ENCODE peak calls at places on chromosomes 11 and 22, in four cellular contexts. F is stimulated activated CD4-positive, alpha-beta T cell treated with anti-CD3 and anti-CD28 coated beads, Interleukin-1b, Interleukin-23, amount 100 ng/mL, for 24 hours; X is A172; B is astrocyte. D is an unnamed sample.

GRCh38 chr22:38830026-38830844 is 13.6 kb downstream of the NPTXR start:
- DNase-seq in F (no peak), B (no peak), X (no peak), D (no peak)

GRCh38 chr11:101866619-101867491 is 48.0 kb upstream of the CEP126 start:
- DNase-seq in X (peak; percentile 39), F (no peak), B (peak; percentile 76), D (no peak)

GRCh38 chr11:9069256-9069655 is 22.1 kb downstream of the SCUBE2 start:
- DNase-seq in B (no peak), X (no peak), F (no peak), D (no peak)

GRCh38 chr11:102240502-102240901 is 76.8 kb upstream of the BIRC3 start:
- DNase-seq in B (peak; percentile 79), F (no peak), X (no peak), D (no peak)

GRCh38 chr11:456533-456932 is 6.5 kb downstream of the PTDSS2 start:
- DNase-seq in F (no peak), B (no peak), X (no peak), D (no peak)

GRCh38 chr22:49672013-49672516 is 155.6 kb downstream of the BRD1 start:
- DNase-seq in B (no peak), F (no peak), X (no peak), D (no peak)

GRCh38 chr11:6437993-6438392 is 2.8 kb downstream of the HPX start:
- DNase-seq in F (no peak), B (no peak), X (no peak), D (no peak)

GRCh38 chr11:69126286-69126685 is 29.4 kb upstream of the SMIM38 start:
- DNase-seq in B (no peak), F (no peak), X (no peak), D (no peak)

GRCh38 chr11:10568486-10568941 is at the start of gene LYVE1:
- DNase-seq in F (no peak), B (no peak), X (no peak), D (no peak)

GRCh38 chr11:67504023-67504949 is 877 bp downstream of the PITPNM1 start:
- DNase-seq in X (peak; percentile 19), B (no peak), F (no peak), D (peak; percentile 62)

GRCh38 chr11:32529994-32530588 is 53.5 kb upstream of the EIF3M start:
- DNase-seq in B (no peak), F (no peak), X (no peak), D (no peak)

GRCh38 chr22:41524283-41524682 is 20.0 kb downstream of the POLR3H start:
- DNase-seq in B (no peak), X (no peak), F (no peak), D (no peak)

GRCh38 chr11:119856681-119857485 is 127.9 kb upstream of the NECTIN1 start:
- DNase-seq in B (no peak), X (no peak), F (no peak), D (no peak)

GRCh38 chr22:45831394-45831793 is 145.6 kb downstream of the WNT7B start:
- DNase-seq in B (peak; percentile 44), F (no peak), X (no peak), D (no peak)

GRCh38 chr22:31896472-31896871 is 47.9 kb upstream of the YWHAH start:
- DNase-seq in F (no peak), X (no peak), B (no peak), D (no peak)

GRCh38 chr11:128701086-128701485 is 7.2 kb downstream of the FLI1 start:
- DNase-seq in F (no peak), B (peak; percentile 34), X (peak; percentile 14), D (peak; percentile 11)

GRCh38 chr11:35276396-35276795 is 137.4 kb downstream of the CD44 start:
- DNase-seq in F (no peak), X (no peak), B (no peak), D (peak; percentile 32)

GRCh38 chr11:69361048-69361447 is 67.1 kb downstream of the MYEOV start:
- DNase-seq in B (no peak), F (no peak), X (no peak), D (no peak)

GRCh38 chr11:130631119-130631518 is 182.7 kb downstream of the ADAMTS15 start:
- DNase-seq in B (peak; percentile 96), X (peak; percentile 87), F (no peak), D (peak; percentile 93)

GRCh38 chr22:31970490-31971444 is 26.4 kb downstream of the YWHAH start:
- DNase-seq in F (peak; percentile 68), X (peak; percentile 57), B (no peak), D (peak; percentile 89)

GRCh38 chr11:285894-286220 is 3.1 kb upstream of the PGGHG start:
- DNase-seq in X (no peak), F (no peak), B (no peak), D (no peak)

GRCh38 chr11:128029219-128029722 is 558.1 kb downstream of the ETS1 start:
- DNase-seq in F (no peak), X (no peak), B (no peak), D (no peak)

GRCh38 chr22:27752771-27753170 is 48.8 kb downstream of the MN1 start:
- DNase-seq in X (peak; percentile 65), F (no peak), B (peak; percentile 39), D (peak; percentile 74)

GRCh38 chr11:131615611-131616010 is 245.2 kb downstream of the NTM start:
- DNase-seq in X (no peak), B (peak; percentile 54), F (no peak), D (no peak)

GRCh38 chr11:35155677-35156076 is 16.7 kb downstream of the CD44 start:
- DNase-seq in B (no peak), F (no peak), X (no peak), D (no peak)

GRCh38 chr11:108584973-108585372 is 8.6 kb downstream of the EXPH5 start:
- DNase-seq in X (no peak), B (no peak), F (no peak), D (no peak)

GRCh38 chr11:134406264-134407185 is 5.5 kb downstream of the B3GAT1 start:
- DNase-seq in F (no peak), X (peak; percentile 14), B (no peak), D (no peak)

GRCh38 chr11:72604256-72604655 is 70.0 kb downstream of the PDE2A start:
- DNase-seq in B (no peak), F (no peak), X (no peak), D (no peak)

GRCh38 chr11:33615751-33616150 is 84.9 kb downstream of the C11orf91 start:
- DNase-seq in F (no peak), X (no peak), B (no peak), D (no peak)

GRCh38 chr11:35682230-35683195 is 19.9 kb downstream of the TRIM44 start:
- DNase-seq in X (peak; percentile 12), F (no peak), B (peak; percentile 11), D (no peak)

GRCh38 chr11:66465371-66466224 is 1.1 kb upstream of the PELI3 start:
- DNase-seq in X (no peak), B (no peak), F (no peak), D (no peak)

GRCh38 chr11:107196732-107197131 is 178.5 kb upstream of the GUCY1A2 start:
- DNase-seq in B (no peak), F (no peak), X (no peak), D (no peak)

GRCh38 chr11:76752321-76753175 is 30.6 kb upstream of the TSKU start:
- DNase-seq in X (peak; percentile 84), B (peak; percentile 87), F (no peak), D (peak; percentile 83)

GRCh38 chr11:116334596-116334995 is 438.2 kb downstream of the BUD13 start:
- DNase-seq in B (no peak), X (no peak), F (no peak), D (no peak)

D was measured in Daoy.